ENCODE peak calls at places on chromosome 10, in five cellular contexts. One of them, this sample, is unnamed.

GRCh38 chr10:921471-922414 is 9.8 kb downstream of the LARP4B start:
- DNase-seq in activated CD8-positive, alpha-beta memory T cell treated with anti-CD3 and anti-CD28 coated beads for 4 hours: no peak
- DNase-seq in colonic mucosa: no peak
- DNase-seq in cardiac fibroblast: peak; percentile 71
- DNase-seq in NCI-H460: no peak
- DNase-seq in this sample: no peak

GRCh38 chr10:131689954-131690669 is 210.7 kb upstream of the PPP2R2D start:
- DNase-seq in activated CD8-positive, alpha-beta memory T cell treated with anti-CD3 and anti-CD28 coated beads for 4 hours: no peak
- DNase-seq in colonic mucosa: no peak
- DNase-seq in cardiac fibroblast: no peak
- DNase-seq in NCI-H460: no peak
- DNase-seq in this sample: no peak

GRCh38 chr10:130807721-130808120 is 503.8 kb downstream of the TCERG1L start:
- DNase-seq in activated CD8-positive, alpha-beta memory T cell treated with anti-CD3 and anti-CD28 coated beads for 4 hours: no peak
- DNase-seq in colonic mucosa: no peak
- DNase-seq in cardiac fibroblast: no peak
- DNase-seq in NCI-H460: no peak
- DNase-seq in this sample: no peak

GRCh38 chr10:103828107-103828506 is 27.3 kb downstream of the SH3PXD2A start:
- DNase-seq in activated CD8-positive, alpha-beta memory T cell treated with anti-CD3 and anti-CD28 coated beads for 4 hours: no peak
- DNase-seq in colonic mucosa: no peak
- DNase-seq in cardiac fibroblast: no peak
- DNase-seq in NCI-H460: no peak
- DNase-seq in this sample: no peak

GRCh38 chr10:11424456-11425287 is 186.8 kb downstream of the USP6NL start:
- DNase-seq in activated CD8-positive, alpha-beta memory T cell treated with anti-CD3 and anti-CD28 coated beads for 4 hours: no peak
- DNase-seq in colonic mucosa: peak; percentile 42
- DNase-seq in cardiac fibroblast: peak; percentile 66
- DNase-seq in NCI-H460: peak; percentile 18
- DNase-seq in this sample: no peak

GRCh38 chr10:100186253-100186780 is 488 bp upstream of the ERLIN1 start:
- DNase-seq in activated CD8-positive, alpha-beta memory T cell treated with anti-CD3 and anti-CD28 coated beads for 4 hours: no peak
- DNase-seq in colonic mucosa: peak; percentile 56
- DNase-seq in cardiac fibroblast: peak; percentile 75
- DNase-seq in NCI-H460: peak; percentile 26
- DNase-seq in this sample: no peak

GRCh38 chr10:17444062-17444714 is 10.2 kb downstream of the ST8SIA6 start:
- DNase-seq in activated CD8-positive, alpha-beta memory T cell treated with anti-CD3 and anti-CD28 coated beads for 4 hours: no peak
- DNase-seq in colonic mucosa: no peak
- DNase-seq in cardiac fibroblast: no peak
- DNase-seq in NCI-H460: no peak
- DNase-seq in this sample: no peak

GRCh38 chr10:123771877-123772644 is 105.9 kb downstream of the GPR26 start:
- DNase-seq in activated CD8-positive, alpha-beta memory T cell treated with anti-CD3 and anti-CD28 coated beads for 4 hours: no peak
- DNase-seq in colonic mucosa: no peak
- DNase-seq in cardiac fibroblast: no peak
- DNase-seq in NCI-H460: no peak
- DNase-seq in this sample: no peak

GRCh38 chr10:3186365-3186764 is 13.8 kb upstream of the PITRM1 start:
- DNase-seq in activated CD8-positive, alpha-beta memory T cell treated with anti-CD3 and anti-CD28 coated beads for 4 hours: no peak
- DNase-seq in colonic mucosa: no peak
- DNase-seq in cardiac fibroblast: no peak
- DNase-seq in NCI-H460: no peak
- DNase-seq in this sample: peak; percentile 57

GRCh38 chr10:32412499-32412853 is 33.5 kb upstream of the CCDC7 start:
- DNase-seq in activated CD8-positive, alpha-beta memory T cell treated with anti-CD3 and anti-CD28 coated beads for 4 hours: no peak
- DNase-seq in colonic mucosa: no peak
- DNase-seq in cardiac fibroblast: peak; percentile 41
- DNase-seq in NCI-H460: no peak
- DNase-seq in this sample: no peak

GRCh38 chr10:93560541-93560940 is 5.9 kb upstream of the FFAR4 start:
- DNase-seq in activated CD8-positive, alpha-beta memory T cell treated with anti-CD3 and anti-CD28 coated beads for 4 hours: no peak
- DNase-seq in colonic mucosa: no peak
- DNase-seq in cardiac fibroblast: no peak
- DNase-seq in NCI-H460: no peak
- DNase-seq in this sample: no peak

GRCh38 chr10:110758898-110759297 is 112.8 kb upstream of the PDCD4 start:
- DNase-seq in activated CD8-positive, alpha-beta memory T cell treated with anti-CD3 and anti-CD28 coated beads for 4 hours: no peak
- DNase-seq in colonic mucosa: peak; percentile 30
- DNase-seq in cardiac fibroblast: peak; percentile 66
- DNase-seq in NCI-H460: no peak
- DNase-seq in this sample: no peak

GRCh38 chr10:101397140-101397539 is 43.2 kb downstream of the BTRC start:
- DNase-seq in activated CD8-positive, alpha-beta memory T cell treated with anti-CD3 and anti-CD28 coated beads for 4 hours: no peak
- DNase-seq in colonic mucosa: no peak
- DNase-seq in cardiac fibroblast: peak; percentile 73
- DNase-seq in NCI-H460: no peak
- DNase-seq in this sample: peak; percentile 23

GRCh38 chr10:112203328-112204076 is 19.9 kb upstream of the GPAM start:
- DNase-seq in activated CD8-positive, alpha-beta memory T cell treated with anti-CD3 and anti-CD28 coated beads for 4 hours: no peak
- DNase-seq in colonic mucosa: no peak
- DNase-seq in cardiac fibroblast: no peak
- DNase-seq in NCI-H460: no peak
- DNase-seq in this sample: no peak

GRCh38 chr10:3749597-3750351 is 35.2 kb downstream of the KLF6 start:
- DNase-seq in activated CD8-positive, alpha-beta memory T cell treated with anti-CD3 and anti-CD28 coated beads for 4 hours: no peak
- DNase-seq in colonic mucosa: no peak
- DNase-seq in cardiac fibroblast: peak; percentile 89
- DNase-seq in NCI-H460: no peak
- DNase-seq in this sample: no peak

GRCh38 chr10:3785849-3786290 is 861 bp upstream of the KLF6 start:
- DNase-seq in activated CD8-positive, alpha-beta memory T cell treated with anti-CD3 and anti-CD28 coated beads for 4 hours: no peak
- DNase-seq in colonic mucosa: peak; percentile 58
- DNase-seq in cardiac fibroblast: peak; percentile 67
- DNase-seq in NCI-H460: no peak
- DNase-seq in this sample: no peak

GRCh38 chr10:69101451-69102095 is 13.7 kb downstream of the SRGN start:
- DNase-seq in activated CD8-positive, alpha-beta memory T cell treated with anti-CD3 and anti-CD28 coated beads for 4 hours: no peak
- DNase-seq in colonic mucosa: no peak
- DNase-seq in cardiac fibroblast: peak; percentile 89
- DNase-seq in NCI-H460: no peak
- DNase-seq in this sample: no peak

GRCh38 chr10:58027431-58027830 is 240.3 kb downstream of the IPMK start:
- DNase-seq in activated CD8-positive, alpha-beta memory T cell treated with anti-CD3 and anti-CD28 coated beads for 4 hours: no peak
- DNase-seq in colonic mucosa: no peak
- DNase-seq in cardiac fibroblast: no peak
- DNase-seq in NCI-H460: no peak
- DNase-seq in this sample: no peak

GRCh38 chr10:21687197-21687993 is 153.4 kb downstream of the MLLT10 start:
- DNase-seq in activated CD8-positive, alpha-beta memory T cell treated with anti-CD3 and anti-CD28 coated beads for 4 hours: no peak
- DNase-seq in colonic mucosa: no peak
- DNase-seq in cardiac fibroblast: peak; percentile 28
- DNase-seq in NCI-H460: peak; percentile 70
- DNase-seq in this sample: no peak

GRCh38 chr10:17475661-17476060 is 21.3 kb upstream of the ST8SIA6 start:
- DNase-seq in activated CD8-positive, alpha-beta memory T cell treated with anti-CD3 and anti-CD28 coated beads for 4 hours: no peak
- DNase-seq in colonic mucosa: no peak
- DNase-seq in cardiac fibroblast: no peak
- DNase-seq in NCI-H460: no peak
- DNase-seq in this sample: no peak

GRCh38 chr10:124097883-124098282 is 4.5 kb upstream of the CHST15 start:
- DNase-seq in activated CD8-positive, alpha-beta memory T cell treated with anti-CD3 and anti-CD28 coated beads for 4 hours: no peak
- DNase-seq in colonic mucosa: no peak
- DNase-seq in cardiac fibroblast: no peak
- DNase-seq in NCI-H460: no peak
- DNase-seq in this sample: no peak

GRCh38 chr10:129777687-129778086 is 186.4 kb downstream of the EBF3 start:
- DNase-seq in activated CD8-positive, alpha-beta memory T cell treated with anti-CD3 and anti-CD28 coated beads for 4 hours: no peak
- DNase-seq in colonic mucosa: no peak
- DNase-seq in cardiac fibroblast: no peak
- DNase-seq in NCI-H460: no peak
- DNase-seq in this sample: no peak

GRCh38 chr10:33236916-33237315 is 97.6 kb downstream of the NRP1 start:
- DNase-seq in activated CD8-positive, alpha-beta memory T cell treated with anti-CD3 and anti-CD28 coated beads for 4 hours: no peak
- DNase-seq in colonic mucosa: no peak
- DNase-seq in cardiac fibroblast: no peak
- DNase-seq in NCI-H460: no peak
- DNase-seq in this sample: no peak

GRCh38 chr10:133324198-133324792 is 12.4 kb downstream of the CALY start:
- DNase-seq in activated CD8-positive, alpha-beta memory T cell treated with anti-CD3 and anti-CD28 coated beads for 4 hours: peak; percentile 31
- DNase-seq in colonic mucosa: peak; percentile 80
- DNase-seq in cardiac fibroblast: peak; percentile 27
- DNase-seq in NCI-H460: peak; percentile 53
- DNase-seq in this sample: peak; percentile 50

GRCh38 chr10:59134302-59134701 is 42.1 kb upstream of the PHYHIPL start:
- DNase-seq in activated CD8-positive, alpha-beta memory T cell treated with anti-CD3 and anti-CD28 coated beads for 4 hours: no peak
- DNase-seq in colonic mucosa: no peak
- DNase-seq in cardiac fibroblast: no peak
- DNase-seq in NCI-H460: no peak
- DNase-seq in this sample: no peak

GRCh38 chr10:13945760-13946460 is 359.1 kb downstream of the PRPF18 start:
- DNase-seq in activated CD8-positive, alpha-beta memory T cell treated with anti-CD3 and anti-CD28 coated beads for 4 hours: no peak
- DNase-seq in colonic mucosa: no peak
- DNase-seq in cardiac fibroblast: no peak
- DNase-seq in NCI-H460: no peak
- DNase-seq in this sample: no peak

GRCh38 chr10:9719246-9719645 is 1298.4 kb upstream of the CELF2 start:
- DNase-seq in activated CD8-positive, alpha-beta memory T cell treated with anti-CD3 and anti-CD28 coated beads for 4 hours: no peak
- DNase-seq in colonic mucosa: no peak
- DNase-seq in cardiac fibroblast: no peak
- DNase-seq in NCI-H460: no peak
- DNase-seq in this sample: no peak

GRCh38 chr10:21329995-21330627 is 195.4 kb downstream of the SKIDA1 start:
- DNase-seq in activated CD8-positive, alpha-beta memory T cell treated with anti-CD3 and anti-CD28 coated beads for 4 hours: no peak
- DNase-seq in colonic mucosa: peak; percentile 18
- DNase-seq in cardiac fibroblast: peak; percentile 94
- DNase-seq in NCI-H460: peak; percentile 41
- DNase-seq in this sample: no peak

GRCh38 chr10:58512470-58513188 is at the start of gene BICC1:
- DNase-seq in activated CD8-positive, alpha-beta memory T cell treated with anti-CD3 and anti-CD28 coated beads for 4 hours: no peak
- DNase-seq in colonic mucosa: peak; percentile 47
- DNase-seq in cardiac fibroblast: no peak
- DNase-seq in NCI-H460: no peak
- DNase-seq in this sample: no peak

GRCh38 chr10:75508239-75508813 is 76.9 kb downstream of the LRMDA start:
- DNase-seq in activated CD8-positive, alpha-beta memory T cell treated with anti-CD3 and anti-CD28 coated beads for 4 hours: no peak
- DNase-seq in colonic mucosa: no peak
- DNase-seq in cardiac fibroblast: peak; percentile 41
- DNase-seq in NCI-H460: no peak
- DNase-seq in this sample: no peak

GRCh38 chr10:71835671-71836593 is 15.1 kb downstream of the PSAP start:
- DNase-seq in activated CD8-positive, alpha-beta memory T cell treated with anti-CD3 and anti-CD28 coated beads for 4 hours: no peak
- DNase-seq in colonic mucosa: no peak
- DNase-seq in cardiac fibroblast: peak; percentile 98
- DNase-seq in NCI-H460: no peak
- DNase-seq in this sample: no peak

GRCh38 chr10:16835223-16835622 is 18.0 kb upstream of the RSU1 start:
- DNase-seq in activated CD8-positive, alpha-beta memory T cell treated with anti-CD3 and anti-CD28 coated beads for 4 hours: no peak
- DNase-seq in colonic mucosa: no peak
- DNase-seq in cardiac fibroblast: no peak
- DNase-seq in NCI-H460: no peak
- DNase-seq in this sample: peak; percentile 26

This sample was measured in CD4-positive, alpha-beta T cell.